ENCODE peak calls at places on chromosomes 13 and 19, in seven cellular contexts. One of them, this sample, is unnamed.

GRCh38 chr13:29964181-29964845 is 113.9 kb upstream of the UBL3 start:
- DNase-seq in amygdala: no peak
- DNase-seq in endothelial cell: no peak
- DNase-seq in activated CD4-positive, CD25-positive, alpha-beta regulatory T cell treated with anti-CD3 and anti-CD28 coated beads, Interleukin-2, amount 50 U/mL, for 16 hours: no peak
- DNase-seq in CD4-positive, CD25-positive, alpha-beta regulatory T cell: no peak
- DNase-seq in stimulated activated CD4-positive, alpha-beta T cell treated with anti-CD3 and anti-CD28 coated beads, Interleukin-12 subunit alpha, Interleukin-12 subunit beta, amount 100 ng/mL, for 24 hours: no peak
- DNase-seq in astrocyte of the hippocampus: no peak
- DNase-seq in this sample: no peak

GRCh38 chr13:74675185-74675584 is 541.0 kb upstream of the KLF12 start:
- DNase-seq in amygdala: no peak
- DNase-seq in CD4-positive, CD25-positive, alpha-beta regulatory T cell: no peak
- DNase-seq in astrocyte of the hippocampus: peak
- DNase-seq in activated CD4-positive, CD25-positive, alpha-beta regulatory T cell treated with anti-CD3 and anti-CD28 coated beads, Interleukin-2, amount 50 U/mL, for 16 hours: no peak
- DNase-seq in stimulated activated CD4-positive, alpha-beta T cell treated with anti-CD3 and anti-CD28 coated beads, Interleukin-12 subunit alpha, Interleukin-12 subunit beta, amount 100 ng/mL, for 24 hours: no peak
- DNase-seq in endothelial cell: no peak
- DNase-seq in this sample: no peak

GRCh38 chr13:93603043-93603442 is 376.4 kb downstream of the GPC6 start:
- DNase-seq in stimulated activated CD4-positive, alpha-beta T cell treated with anti-CD3 and anti-CD28 coated beads, Interleukin-12 subunit alpha, Interleukin-12 subunit beta, amount 100 ng/mL, for 24 hours: no peak
- DNase-seq in amygdala: no peak
- DNase-seq in astrocyte of the hippocampus: peak
- DNase-seq in activated CD4-positive, CD25-positive, alpha-beta regulatory T cell treated with anti-CD3 and anti-CD28 coated beads, Interleukin-2, amount 50 U/mL, for 16 hours: no peak
- DNase-seq in endothelial cell: no peak
- DNase-seq in CD4-positive, CD25-positive, alpha-beta regulatory T cell: no peak
- DNase-seq in this sample: no peak

GRCh38 chr13:109357751-109358150 is 428.6 kb downstream of the IRS2 start:
- DNase-seq in astrocyte of the hippocampus: peak
- DNase-seq in amygdala: no peak
- DNase-seq in activated CD4-positive, CD25-positive, alpha-beta regulatory T cell treated with anti-CD3 and anti-CD28 coated beads, Interleukin-2, amount 50 U/mL, for 16 hours: no peak
- DNase-seq in stimulated activated CD4-positive, alpha-beta T cell treated with anti-CD3 and anti-CD28 coated beads, Interleukin-12 subunit alpha, Interleukin-12 subunit beta, amount 100 ng/mL, for 24 hours: no peak
- DNase-seq in endothelial cell: no peak
- DNase-seq in CD4-positive, CD25-positive, alpha-beta regulatory T cell: no peak
- DNase-seq in this sample: no peak

GRCh38 chr19:35045667-35046300 is 4.3 kb downstream of the HPN start:
- DNase-seq in CD4-positive, CD25-positive, alpha-beta regulatory T cell: peak
- DNase-seq in activated CD4-positive, CD25-positive, alpha-beta regulatory T cell treated with anti-CD3 and anti-CD28 coated beads, Interleukin-2, amount 50 U/mL, for 16 hours: no peak
- DNase-seq in endothelial cell: peak
- DNase-seq in stimulated activated CD4-positive, alpha-beta T cell treated with anti-CD3 and anti-CD28 coated beads, Interleukin-12 subunit alpha, Interleukin-12 subunit beta, amount 100 ng/mL, for 24 hours: no peak
- DNase-seq in astrocyte of the hippocampus: no peak
- DNase-seq in amygdala: peak
- DNase-seq in this sample: no peak

GRCh38 chr19:7748756-7749155 is 1.4 kb upstream of the CD209 start:
- DNase-seq in endothelial cell: no peak
- DNase-seq in amygdala: no peak
- DNase-seq in stimulated activated CD4-positive, alpha-beta T cell treated with anti-CD3 and anti-CD28 coated beads, Interleukin-12 subunit alpha, Interleukin-12 subunit beta, amount 100 ng/mL, for 24 hours: no peak
- DNase-seq in astrocyte of the hippocampus: no peak
- DNase-seq in activated CD4-positive, CD25-positive, alpha-beta regulatory T cell treated with anti-CD3 and anti-CD28 coated beads, Interleukin-2, amount 50 U/mL, for 16 hours: no peak
- DNase-seq in CD4-positive, CD25-positive, alpha-beta regulatory T cell: no peak
- DNase-seq in this sample: no peak

GRCh38 chr19:48933382-48933932 is at the start of gene DHDH:
- DNase-seq in astrocyte of the hippocampus: peak
- DNase-seq in stimulated activated CD4-positive, alpha-beta T cell treated with anti-CD3 and anti-CD28 coated beads, Interleukin-12 subunit alpha, Interleukin-12 subunit beta, amount 100 ng/mL, for 24 hours: peak
- DNase-seq in CD4-positive, CD25-positive, alpha-beta regulatory T cell: peak
- DNase-seq in activated CD4-positive, CD25-positive, alpha-beta regulatory T cell treated with anti-CD3 and anti-CD28 coated beads, Interleukin-2, amount 50 U/mL, for 16 hours: peak
- DNase-seq in endothelial cell: peak
- DNase-seq in amygdala: peak
- DNase-seq in this sample: peak

GRCh38 chr13:49620170-49620621 is 8.1 kb upstream of the ARL11 start:
- DNase-seq in activated CD4-positive, CD25-positive, alpha-beta regulatory T cell treated with anti-CD3 and anti-CD28 coated beads, Interleukin-2, amount 50 U/mL, for 16 hours: no peak
- DNase-seq in astrocyte of the hippocampus: no peak
- DNase-seq in CD4-positive, CD25-positive, alpha-beta regulatory T cell: no peak
- DNase-seq in endothelial cell: no peak
- DNase-seq in stimulated activated CD4-positive, alpha-beta T cell treated with anti-CD3 and anti-CD28 coated beads, Interleukin-12 subunit alpha, Interleukin-12 subunit beta, amount 100 ng/mL, for 24 hours: no peak
- DNase-seq in amygdala: peak
- DNase-seq in this sample: no peak

GRCh38 chr19:10270180-10270615 is 722 bp upstream of the ICAM1 start:
- DNase-seq in endothelial cell: no peak
- DNase-seq in amygdala: peak
- DNase-seq in astrocyte of the hippocampus: peak
- DNase-seq in activated CD4-positive, CD25-positive, alpha-beta regulatory T cell treated with anti-CD3 and anti-CD28 coated beads, Interleukin-2, amount 50 U/mL, for 16 hours: no peak
- DNase-seq in CD4-positive, CD25-positive, alpha-beta regulatory T cell: peak
- DNase-seq in stimulated activated CD4-positive, alpha-beta T cell treated with anti-CD3 and anti-CD28 coated beads, Interleukin-12 subunit alpha, Interleukin-12 subunit beta, amount 100 ng/mL, for 24 hours: no peak
- DNase-seq in this sample: no peak

GRCh38 chr19:19399733-19400438 is 5.6 kb upstream of the GATAD2A start:
- DNase-seq in amygdala: no peak
- DNase-seq in activated CD4-positive, CD25-positive, alpha-beta regulatory T cell treated with anti-CD3 and anti-CD28 coated beads, Interleukin-2, amount 50 U/mL, for 16 hours: no peak
- DNase-seq in CD4-positive, CD25-positive, alpha-beta regulatory T cell: no peak
- DNase-seq in stimulated activated CD4-positive, alpha-beta T cell treated with anti-CD3 and anti-CD28 coated beads, Interleukin-12 subunit alpha, Interleukin-12 subunit beta, amount 100 ng/mL, for 24 hours: no peak
- DNase-seq in astrocyte of the hippocampus: no peak
- DNase-seq in endothelial cell: no peak
- DNase-seq in this sample: no peak

GRCh38 chr19:39754544-39754943 is 16.7 kb upstream of the CLC start:
- DNase-seq in amygdala: no peak
- DNase-seq in CD4-positive, CD25-positive, alpha-beta regulatory T cell: no peak
- DNase-seq in activated CD4-positive, CD25-positive, alpha-beta regulatory T cell treated with anti-CD3 and anti-CD28 coated beads, Interleukin-2, amount 50 U/mL, for 16 hours: no peak
- DNase-seq in stimulated activated CD4-positive, alpha-beta T cell treated with anti-CD3 and anti-CD28 coated beads, Interleukin-12 subunit alpha, Interleukin-12 subunit beta, amount 100 ng/mL, for 24 hours: no peak
- DNase-seq in astrocyte of the hippocampus: no peak
- DNase-seq in endothelial cell: no peak
- DNase-seq in this sample: no peak

GRCh38 chr13:111039735-111040134 is 75.4 kb upstream of the ARHGEF7 start:
- DNase-seq in activated CD4-positive, CD25-positive, alpha-beta regulatory T cell treated with anti-CD3 and anti-CD28 coated beads, Interleukin-2, amount 50 U/mL, for 16 hours: no peak
- DNase-seq in CD4-positive, CD25-positive, alpha-beta regulatory T cell: no peak
- DNase-seq in astrocyte of the hippocampus: no peak
- DNase-seq in endothelial cell: no peak
- DNase-seq in amygdala: no peak
- DNase-seq in stimulated activated CD4-positive, alpha-beta T cell treated with anti-CD3 and anti-CD28 coated beads, Interleukin-12 subunit alpha, Interleukin-12 subunit beta, amount 100 ng/mL, for 24 hours: no peak
- DNase-seq in this sample: no peak

GRCh38 chr13:20366056-20366455 is 133.9 kb upstream of the GJB6 start:
- DNase-seq in activated CD4-positive, CD25-positive, alpha-beta regulatory T cell treated with anti-CD3 and anti-CD28 coated beads, Interleukin-2, amount 50 U/mL, for 16 hours: no peak
- DNase-seq in amygdala: no peak
- DNase-seq in stimulated activated CD4-positive, alpha-beta T cell treated with anti-CD3 and anti-CD28 coated beads, Interleukin-12 subunit alpha, Interleukin-12 subunit beta, amount 100 ng/mL, for 24 hours: no peak
- DNase-seq in endothelial cell: no peak
- DNase-seq in astrocyte of the hippocampus: no peak
- DNase-seq in CD4-positive, CD25-positive, alpha-beta regulatory T cell: no peak
- DNase-seq in this sample: no peak

GRCh38 chr19:45641274-45642105 is 2.3 kb upstream of the EML2 start:
- DNase-seq in CD4-positive, CD25-positive, alpha-beta regulatory T cell: peak
- DNase-seq in stimulated activated CD4-positive, alpha-beta T cell treated with anti-CD3 and anti-CD28 coated beads, Interleukin-12 subunit alpha, Interleukin-12 subunit beta, amount 100 ng/mL, for 24 hours: peak
- DNase-seq in endothelial cell: peak
- DNase-seq in astrocyte of the hippocampus: peak
- DNase-seq in amygdala: no peak
- DNase-seq in activated CD4-positive, CD25-positive, alpha-beta regulatory T cell treated with anti-CD3 and anti-CD28 coated beads, Interleukin-2, amount 50 U/mL, for 16 hours: peak
- DNase-seq in this sample: peak

GRCh38 chr19:13506550-13506878 is 235 bp upstream of the CACNA1A start:
- DNase-seq in CD4-positive, CD25-positive, alpha-beta regulatory T cell: no peak
- DNase-seq in amygdala: peak
- DNase-seq in endothelial cell: no peak
- DNase-seq in activated CD4-positive, CD25-positive, alpha-beta regulatory T cell treated with anti-CD3 and anti-CD28 coated beads, Interleukin-2, amount 50 U/mL, for 16 hours: no peak
- DNase-seq in stimulated activated CD4-positive, alpha-beta T cell treated with anti-CD3 and anti-CD28 coated beads, Interleukin-12 subunit alpha, Interleukin-12 subunit beta, amount 100 ng/mL, for 24 hours: no peak
- DNase-seq in astrocyte of the hippocampus: peak
- DNase-seq in this sample: no peak

GRCh38 chr13:20342326-20342725 is 110.2 kb upstream of the GJB6 start:
- DNase-seq in amygdala: no peak
- DNase-seq in CD4-positive, CD25-positive, alpha-beta regulatory T cell: no peak
- DNase-seq in activated CD4-positive, CD25-positive, alpha-beta regulatory T cell treated with anti-CD3 and anti-CD28 coated beads, Interleukin-2, amount 50 U/mL, for 16 hours: no peak
- DNase-seq in endothelial cell: no peak
- DNase-seq in astrocyte of the hippocampus: no peak
- DNase-seq in stimulated activated CD4-positive, alpha-beta T cell treated with anti-CD3 and anti-CD28 coated beads, Interleukin-12 subunit alpha, Interleukin-12 subunit beta, amount 100 ng/mL, for 24 hours: no peak
- DNase-seq in this sample: no peak

GRCh38 chr13:113616281-113616906 is 31.8 kb downstream of the TFDP1 start:
- DNase-seq in activated CD4-positive, CD25-positive, alpha-beta regulatory T cell treated with anti-CD3 and anti-CD28 coated beads, Interleukin-2, amount 50 U/mL, for 16 hours: no peak
- DNase-seq in endothelial cell: no peak
- DNase-seq in CD4-positive, CD25-positive, alpha-beta regulatory T cell: no peak
- DNase-seq in amygdala: no peak
- DNase-seq in stimulated activated CD4-positive, alpha-beta T cell treated with anti-CD3 and anti-CD28 coated beads, Interleukin-12 subunit alpha, Interleukin-12 subunit beta, amount 100 ng/mL, for 24 hours: no peak
- DNase-seq in astrocyte of the hippocampus: no peak
- DNase-seq in this sample: no peak

GRCh38 chr19:20103091-20103501 is 25.3 kb downstream of the ZNF90 start:
- DNase-seq in astrocyte of the hippocampus: no peak
- DNase-seq in CD4-positive, CD25-positive, alpha-beta regulatory T cell: no peak
- DNase-seq in amygdala: no peak
- DNase-seq in activated CD4-positive, CD25-positive, alpha-beta regulatory T cell treated with anti-CD3 and anti-CD28 coated beads, Interleukin-2, amount 50 U/mL, for 16 hours: no peak
- DNase-seq in stimulated activated CD4-positive, alpha-beta T cell treated with anti-CD3 and anti-CD28 coated beads, Interleukin-12 subunit alpha, Interleukin-12 subunit beta, amount 100 ng/mL, for 24 hours: no peak
- DNase-seq in endothelial cell: no peak
- DNase-seq in this sample: no peak

GRCh38 chr13:94345374-94346195 is 133.9 kb downstream of the DCT start:
- DNase-seq in endothelial cell: no peak
- DNase-seq in astrocyte of the hippocampus: peak
- DNase-seq in activated CD4-positive, CD25-positive, alpha-beta regulatory T cell treated with anti-CD3 and anti-CD28 coated beads, Interleukin-2, amount 50 U/mL, for 16 hours: no peak
- DNase-seq in CD4-positive, CD25-positive, alpha-beta regulatory T cell: peak
- DNase-seq in stimulated activated CD4-positive, alpha-beta T cell treated with anti-CD3 and anti-CD28 coated beads, Interleukin-12 subunit alpha, Interleukin-12 subunit beta, amount 100 ng/mL, for 24 hours: no peak
- DNase-seq in amygdala: no peak
- DNase-seq in this sample: no peak

GRCh38 chr19:9878511-9879196 is 43.5 kb downstream of the PIN1 start:
- DNase-seq in endothelial cell: no peak
- DNase-seq in stimulated activated CD4-positive, alpha-beta T cell treated with anti-CD3 and anti-CD28 coated beads, Interleukin-12 subunit alpha, Interleukin-12 subunit beta, amount 100 ng/mL, for 24 hours: no peak
- DNase-seq in amygdala: no peak
- DNase-seq in activated CD4-positive, CD25-positive, alpha-beta regulatory T cell treated with anti-CD3 and anti-CD28 coated beads, Interleukin-2, amount 50 U/mL, for 16 hours: no peak
- DNase-seq in astrocyte of the hippocampus: no peak
- DNase-seq in CD4-positive, CD25-positive, alpha-beta regulatory T cell: no peak
- DNase-seq in this sample: no peak

GRCh38 chr19:57686727-57687126 is 5.0 kb downstream of the ZNF551 start:
- DNase-seq in CD4-positive, CD25-positive, alpha-beta regulatory T cell: no peak
- DNase-seq in astrocyte of the hippocampus: no peak
- DNase-seq in endothelial cell: no peak
- DNase-seq in amygdala: no peak
- DNase-seq in stimulated activated CD4-positive, alpha-beta T cell treated with anti-CD3 and anti-CD28 coated beads, Interleukin-12 subunit alpha, Interleukin-12 subunit beta, amount 100 ng/mL, for 24 hours: no peak
- DNase-seq in activated CD4-positive, CD25-positive, alpha-beta regulatory T cell treated with anti-CD3 and anti-CD28 coated beads, Interleukin-2, amount 50 U/mL, for 16 hours: no peak
- DNase-seq in this sample: no peak

GRCh38 chr19:10654610-10655456 is 687 bp downstream of the ILF3 start:
- DNase-seq in CD4-positive, CD25-positive, alpha-beta regulatory T cell: no peak
- DNase-seq in activated CD4-positive, CD25-positive, alpha-beta regulatory T cell treated with anti-CD3 and anti-CD28 coated beads, Interleukin-2, amount 50 U/mL, for 16 hours: no peak
- DNase-seq in astrocyte of the hippocampus: peak
- DNase-seq in endothelial cell: peak
- DNase-seq in amygdala: peak
- DNase-seq in stimulated activated CD4-positive, alpha-beta T cell treated with anti-CD3 and anti-CD28 coated beads, Interleukin-12 subunit alpha, Interleukin-12 subunit beta, amount 100 ng/mL, for 24 hours: peak
- DNase-seq in this sample: no peak

GRCh38 chr19:2841858-2842574 is 741 bp downstream of the ZNF555 start:
- DNase-seq in stimulated activated CD4-positive, alpha-beta T cell treated with anti-CD3 and anti-CD28 coated beads, Interleukin-12 subunit alpha, Interleukin-12 subunit beta, amount 100 ng/mL, for 24 hours: no peak
- DNase-seq in astrocyte of the hippocampus: peak
- DNase-seq in CD4-positive, CD25-positive, alpha-beta regulatory T cell: no peak
- DNase-seq in endothelial cell: peak
- DNase-seq in amygdala: no peak
- DNase-seq in activated CD4-positive, CD25-positive, alpha-beta regulatory T cell treated with anti-CD3 and anti-CD28 coated beads, Interleukin-2, amount 50 U/mL, for 16 hours: no peak
- DNase-seq in this sample: no peak

GRCh38 chr13:74062933-74063332 is 71.3 kb downstream of the KLF12 start:
- DNase-seq in stimulated activated CD4-positive, alpha-beta T cell treated with anti-CD3 and anti-CD28 coated beads, Interleukin-12 subunit alpha, Interleukin-12 subunit beta, amount 100 ng/mL, for 24 hours: no peak
- DNase-seq in endothelial cell: no peak
- DNase-seq in CD4-positive, CD25-positive, alpha-beta regulatory T cell: no peak
- DNase-seq in activated CD4-positive, CD25-positive, alpha-beta regulatory T cell treated with anti-CD3 and anti-CD28 coated beads, Interleukin-2, amount 50 U/mL, for 16 hours: no peak
- DNase-seq in astrocyte of the hippocampus: peak
- DNase-seq in amygdala: peak
- DNase-seq in this sample: no peak

GRCh38 chr13:79628463-79628862 is 147.5 kb downstream of the NDFIP2 start:
- DNase-seq in endothelial cell: no peak
- DNase-seq in astrocyte of the hippocampus: no peak
- DNase-seq in CD4-positive, CD25-positive, alpha-beta regulatory T cell: no peak
- DNase-seq in activated CD4-positive, CD25-positive, alpha-beta regulatory T cell treated with anti-CD3 and anti-CD28 coated beads, Interleukin-2, amount 50 U/mL, for 16 hours: no peak
- DNase-seq in stimulated activated CD4-positive, alpha-beta T cell treated with anti-CD3 and anti-CD28 coated beads, Interleukin-12 subunit alpha, Interleukin-12 subunit beta, amount 100 ng/mL, for 24 hours: no peak
- DNase-seq in amygdala: no peak
- DNase-seq in this sample: no peak

GRCh38 chr13:19057588-19058340 is 123.9 kb downstream of the TUBA3C start:
- DNase-seq in stimulated activated CD4-positive, alpha-beta T cell treated with anti-CD3 and anti-CD28 coated beads, Interleukin-12 subunit alpha, Interleukin-12 subunit beta, amount 100 ng/mL, for 24 hours: no peak
- DNase-seq in astrocyte of the hippocampus: no peak
- DNase-seq in endothelial cell: no peak
- DNase-seq in activated CD4-positive, CD25-positive, alpha-beta regulatory T cell treated with anti-CD3 and anti-CD28 coated beads, Interleukin-2, amount 50 U/mL, for 16 hours: no peak
- DNase-seq in amygdala: no peak
- DNase-seq in CD4-positive, CD25-positive, alpha-beta regulatory T cell: no peak
- DNase-seq in this sample: no peak

GRCh38 chr19:49337267-49338022 is 2.2 kb downstream of the CD37 start:
- DNase-seq in stimulated activated CD4-positive, alpha-beta T cell treated with anti-CD3 and anti-CD28 coated beads, Interleukin-12 subunit alpha, Interleukin-12 subunit beta, amount 100 ng/mL, for 24 hours: no peak
- DNase-seq in astrocyte of the hippocampus: no peak
- DNase-seq in endothelial cell: no peak
- DNase-seq in CD4-positive, CD25-positive, alpha-beta regulatory T cell: no peak
- DNase-seq in activated CD4-positive, CD25-positive, alpha-beta regulatory T cell treated with anti-CD3 and anti-CD28 coated beads, Interleukin-2, amount 50 U/mL, for 16 hours: no peak
- DNase-seq in amygdala: no peak
- DNase-seq in this sample: no peak

GRCh38 chr13:107765724-107766436 is 449.5 kb downstream of the LIG4 start:
- DNase-seq in astrocyte of the hippocampus: peak
- DNase-seq in amygdala: no peak
- DNase-seq in activated CD4-positive, CD25-positive, alpha-beta regulatory T cell treated with anti-CD3 and anti-CD28 coated beads, Interleukin-2, amount 50 U/mL, for 16 hours: no peak
- DNase-seq in stimulated activated CD4-positive, alpha-beta T cell treated with anti-CD3 and anti-CD28 coated beads, Interleukin-12 subunit alpha, Interleukin-12 subunit beta, amount 100 ng/mL, for 24 hours: no peak
- DNase-seq in endothelial cell: no peak
- DNase-seq in CD4-positive, CD25-positive, alpha-beta regulatory T cell: no peak
- DNase-seq in this sample: no peak

GRCh38 chr19:39840492-39840891 is 5.7 kb downstream of the FBL start:
- DNase-seq in amygdala: no peak
- DNase-seq in astrocyte of the hippocampus: no peak
- DNase-seq in CD4-positive, CD25-positive, alpha-beta regulatory T cell: no peak
- DNase-seq in endothelial cell: no peak
- DNase-seq in stimulated activated CD4-positive, alpha-beta T cell treated with anti-CD3 and anti-CD28 coated beads, Interleukin-12 subunit alpha, Interleukin-12 subunit beta, amount 100 ng/mL, for 24 hours: no peak
- DNase-seq in activated CD4-positive, CD25-positive, alpha-beta regulatory T cell treated with anti-CD3 and anti-CD28 coated beads, Interleukin-2, amount 50 U/mL, for 16 hours: no peak
- DNase-seq in this sample: no peak

GRCh38 chr19:29928831-29929230 is 13.2 kb upstream of the URI1 start:
- DNase-seq in activated CD4-positive, CD25-positive, alpha-beta regulatory T cell treated with anti-CD3 and anti-CD28 coated beads, Interleukin-2, amount 50 U/mL, for 16 hours: no peak
- DNase-seq in astrocyte of the hippocampus: no peak
- DNase-seq in CD4-positive, CD25-positive, alpha-beta regulatory T cell: no peak
- DNase-seq in endothelial cell: no peak
- DNase-seq in stimulated activated CD4-positive, alpha-beta T cell treated with anti-CD3 and anti-CD28 coated beads, Interleukin-12 subunit alpha, Interleukin-12 subunit beta, amount 100 ng/mL, for 24 hours: no peak
- DNase-seq in amygdala: no peak
- DNase-seq in this sample: no peak

GRCh38 chr13:36366023-36366422 is 19.8 kb upstream of the SPART start:
- DNase-seq in astrocyte of the hippocampus: no peak
- DNase-seq in endothelial cell: no peak
- DNase-seq in amygdala: no peak
- DNase-seq in activated CD4-positive, CD25-positive, alpha-beta regulatory T cell treated with anti-CD3 and anti-CD28 coated beads, Interleukin-2, amount 50 U/mL, for 16 hours: no peak
- DNase-seq in CD4-positive, CD25-positive, alpha-beta regulatory T cell: no peak
- DNase-seq in stimulated activated CD4-positive, alpha-beta T cell treated with anti-CD3 and anti-CD28 coated beads, Interleukin-12 subunit alpha, Interleukin-12 subunit beta, amount 100 ng/mL, for 24 hours: no peak
- DNase-seq in this sample: no peak

GRCh38 chr19:56838930-56839664 is 1.4 kb downstream of the PEG3 start:
- DNase-seq in stimulated activated CD4-positive, alpha-beta T cell treated with anti-CD3 and anti-CD28 coated beads, Interleukin-12 subunit alpha, Interleukin-12 subunit beta, amount 100 ng/mL, for 24 hours: no peak
- DNase-seq in astrocyte of the hippocampus: peak
- DNase-seq in amygdala: peak
- DNase-seq in endothelial cell: no peak
- DNase-seq in activated CD4-positive, CD25-positive, alpha-beta regulatory T cell treated with anti-CD3 and anti-CD28 coated beads, Interleukin-2, amount 50 U/mL, for 16 hours: no peak
- DNase-seq in CD4-positive, CD25-positive, alpha-beta regulatory T cell: peak
- DNase-seq in this sample: no peak

GRCh38 chr19:10430505-10431253 is 10.3 kb downstream of the PDE4A start:
- DNase-seq in endothelial cell: no peak
- DNase-seq in CD4-positive, CD25-positive, alpha-beta regulatory T cell: no peak
- DNase-seq in amygdala: no peak
- DNase-seq in stimulated activated CD4-positive, alpha-beta T cell treated with anti-CD3 and anti-CD28 coated beads, Interleukin-12 subunit alpha, Interleukin-12 subunit beta, amount 100 ng/mL, for 24 hours: no peak
- DNase-seq in activated CD4-positive, CD25-positive, alpha-beta regulatory T cell treated with anti-CD3 and anti-CD28 coated beads, Interleukin-2, amount 50 U/mL, for 16 hours: no peak
- DNase-seq in astrocyte of the hippocampus: peak
- DNase-seq in this sample: no peak

GRCh38 chr19:56751078-56751489 is 79.5 kb upstream of the ZNF835 start:
- DNase-seq in endothelial cell: no peak
- DNase-seq in activated CD4-positive, CD25-positive, alpha-beta regulatory T cell treated with anti-CD3 and anti-CD28 coated beads, Interleukin-2, amount 50 U/mL, for 16 hours: no peak
- DNase-seq in amygdala: peak
- DNase-seq in astrocyte of the hippocampus: peak
- DNase-seq in CD4-positive, CD25-positive, alpha-beta regulatory T cell: no peak
- DNase-seq in stimulated activated CD4-positive, alpha-beta T cell treated with anti-CD3 and anti-CD28 coated beads, Interleukin-12 subunit alpha, Interleukin-12 subunit beta, amount 100 ng/mL, for 24 hours: no peak
- DNase-seq in this sample: no peak

GRCh38 chr19:40689339-40690049 is 957 bp downstream of the NUMBL start:
- DNase-seq in stimulated activated CD4-positive, alpha-beta T cell treated with anti-CD3 and anti-CD28 coated beads, Interleukin-12 subunit alpha, Interleukin-12 subunit beta, amount 100 ng/mL, for 24 hours: no peak
- DNase-seq in CD4-positive, CD25-positive, alpha-beta regulatory T cell: no peak
- DNase-seq in amygdala: no peak
- DNase-seq in astrocyte of the hippocampus: peak
- DNase-seq in activated CD4-positive, CD25-positive, alpha-beta regulatory T cell treated with anti-CD3 and anti-CD28 coated beads, Interleukin-2, amount 50 U/mL, for 16 hours: no peak
- DNase-seq in endothelial cell: no peak
- DNase-seq in this sample: no peak

GRCh38 chr13:113604186-113604585 is 19.6 kb downstream of the TFDP1 start:
- DNase-seq in endothelial cell: no peak
- DNase-seq in activated CD4-positive, CD25-positive, alpha-beta regulatory T cell treated with anti-CD3 and anti-CD28 coated beads, Interleukin-2, amount 50 U/mL, for 16 hours: no peak
- DNase-seq in CD4-positive, CD25-positive, alpha-beta regulatory T cell: no peak
- DNase-seq in stimulated activated CD4-positive, alpha-beta T cell treated with anti-CD3 and anti-CD28 coated beads, Interleukin-12 subunit alpha, Interleukin-12 subunit beta, amount 100 ng/mL, for 24 hours: no peak
- DNase-seq in amygdala: no peak
- DNase-seq in astrocyte of the hippocampus: no peak
- DNase-seq in this sample: no peak

GRCh38 chr13:111954681-111955411 is 112.1 kb upstream of the SOX1 start:
- DNase-seq in astrocyte of the hippocampus: no peak
- DNase-seq in amygdala: no peak
- DNase-seq in activated CD4-positive, CD25-positive, alpha-beta regulatory T cell treated with anti-CD3 and anti-CD28 coated beads, Interleukin-2, amount 50 U/mL, for 16 hours: no peak
- DNase-seq in endothelial cell: no peak
- DNase-seq in CD4-positive, CD25-positive, alpha-beta regulatory T cell: no peak
- DNase-seq in stimulated activated CD4-positive, alpha-beta T cell treated with anti-CD3 and anti-CD28 coated beads, Interleukin-12 subunit alpha, Interleukin-12 subunit beta, amount 100 ng/mL, for 24 hours: no peak
- DNase-seq in this sample: no peak

GRCh38 chr19:18203408-18203862 is 407 bp downstream of the RAB3A start:
- DNase-seq in astrocyte of the hippocampus: no peak
- DNase-seq in CD4-positive, CD25-positive, alpha-beta regulatory T cell: no peak
- DNase-seq in endothelial cell: peak
- DNase-seq in activated CD4-positive, CD25-positive, alpha-beta regulatory T cell treated with anti-CD3 and anti-CD28 coated beads, Interleukin-2, amount 50 U/mL, for 16 hours: peak
- DNase-seq in stimulated activated CD4-positive, alpha-beta T cell treated with anti-CD3 and anti-CD28 coated beads, Interleukin-12 subunit alpha, Interleukin-12 subunit beta, amount 100 ng/mL, for 24 hours: no peak
- DNase-seq in amygdala: peak
- DNase-seq in this sample: no peak